ENCODE peak calls at places on chromosome 1, in ten cellular contexts. K is dorsolateral prefrontal cortex, I is fibroblast of the aortic adventitia, X is fibroblast of lung, Y is astrocyte of the spinal cord, M is ovary, E is gastrocnemius medialis, Z is transverse colon, S is foreskin fibroblast, B is uterus. U is an unnamed sample.

GRCh38 chr1:146012703-146013565 is 8.6 kb downstream of the HJV start:
- DNase-seq in K (peak; percentile 40), I (peak; percentile 89), X (peak; percentile 88), Y (peak; percentile 87), M (no peak), E (no peak), Z (no peak), S (peak; percentile 65), B (peak; percentile 70), U (peak; percentile 31)

GRCh38 chr1:17922833-17923232 is 167.7 kb downstream of the ACTL8 start:
- DNase-seq in K (peak; percentile 80), I (peak; percentile 31), X (peak; percentile 15), Y (no peak), M (no peak), E (no peak), Z (peak; percentile 39), S (no peak), B (no peak), U (no peak)

GRCh38 chr1:39395357-39395831 is 96.0 kb upstream of the BMP8A start:
- DNase-seq in K (no peak), I (peak; percentile 80), X (peak; percentile 74), Y (peak; percentile 92), M (no peak), E (no peak), Z (no peak), S (peak; percentile 85), B (no peak), U (no peak)

GRCh38 chr1:172273668-172274396 is 146.7 kb upstream of the C1orf105 start:
- DNase-seq in K (no peak), I (no peak), X (no peak), Y (no peak), M (no peak), E (no peak), Z (no peak), S (no peak), B (no peak), U (no peak)

GRCh38 chr1:183632087-183632486 is 3.5 kb downstream of the ARPC5 start:
- DNase-seq in K (no peak), I (peak; percentile 85), X (peak; percentile 82), Y (no peak), M (no peak), E (no peak), Z (no peak), S (peak; percentile 59), B (no peak), U (no peak)

GRCh38 chr1:177170756-177171535 is at the start of gene BRINP2:
- DNase-seq in K (peak; percentile 94), I (peak; percentile 3), X (peak; percentile 26), Y (peak; percentile 50), M (peak; percentile 48), E (peak; percentile 17), Z (peak; percentile 15), S (peak; percentile 28), B (no peak), U (no peak)

GRCh38 chr1:16918371-16918770 is 3.4 kb upstream of the CROCC start:
- DNase-seq in K (no peak), I (no peak), X (no peak), Y (no peak), M (no peak), E (no peak), Z (no peak), S (no peak), B (no peak), U (no peak)

GRCh38 chr1:12774801-12775345 is 1.3 kb downstream of the PRAMEF12 start:
- DNase-seq in K (no peak), I (no peak), X (no peak), Y (no peak), M (no peak), E (no peak), Z (no peak), S (no peak), B (no peak), U (no peak)

GRCh38 chr1:224262373-224263054 is 67.5 kb downstream of the NVL start:
- DNase-seq in K (no peak), I (no peak), X (no peak), Y (no peak), M (no peak), E (no peak), Z (no peak), S (no peak), B (no peak), U (no peak)

GRCh38 chr1:4778056-4778455 is 123.6 kb downstream of the AJAP1 start:
- DNase-seq in K (peak; percentile 60), I (no peak), X (no peak), Y (no peak), M (peak; percentile 69), E (no peak), Z (no peak), S (no peak), B (no peak), U (no peak)

GRCh38 chr1:168246506-168246905 is 20.7 kb downstream of the SFT2D2 start:
- DNase-seq in K (no peak), I (no peak), X (no peak), Y (no peak), M (no peak), E (no peak), Z (no peak), S (no peak), B (no peak), U (no peak)

GRCh38 chr1:24119859-24120756 is 8.2 kb upstream of the MYOM3 start:
- DNase-seq in K (no peak), I (peak; percentile 93), X (no peak), Y (no peak), M (no peak), E (no peak), Z (peak; percentile 65), S (no peak), B (no peak), U (no peak)

GRCh38 chr1:100516854-100517253 is 21.1 kb upstream of the GPR88 start:
- DNase-seq in K (no peak), I (no peak), X (no peak), Y (no peak), M (no peak), E (no peak), Z (no peak), S (no peak), B (no peak), U (no peak)

GRCh38 chr1:30251451-30251850 is 471.9 kb downstream of the MATN1 start:
- DNase-seq in K (no peak), I (no peak), X (no peak), Y (no peak), M (no peak), E (no peak), Z (no peak), S (no peak), B (no peak), U (no peak)

GRCh38 chr1:65323246-65323645 is 13.9 kb downstream of the DNAJC6 start:
- DNase-seq in K (no peak), I (no peak), X (no peak), Y (no peak), M (no peak), E (no peak), Z (no peak), S (no peak), B (no peak), U (no peak)

GRCh38 chr1:39183503-39184353 is 20.8 kb upstream of the MACF1 start:
- DNase-seq in K (peak; percentile 56), I (peak; percentile 47), X (peak; percentile 50), Y (peak; percentile 80), M (no peak), E (peak; percentile 65), Z (peak; percentile 75), S (peak; percentile 81), B (peak; percentile 46), U (peak; percentile 53)

GRCh38 chr1:24236170-24237045 is 49.3 kb upstream of the IFNLR1 start:
- DNase-seq in K (no peak), I (peak; percentile 77), X (peak; percentile 65), Y (peak; percentile 35), M (no peak), E (no peak), Z (peak; percentile 9), S (peak; percentile 56), B (peak; percentile 72), U (no peak)

GRCh38 chr1:2502661-2503553 is 23.5 kb downstream of the PANK4 start:
- DNase-seq in K (no peak), I (no peak), X (no peak), Y (no peak), M (no peak), E (no peak), Z (no peak), S (no peak), B (no peak), U (no peak)

GRCh38 chr1:2502210-2502609 is 24.2 kb downstream of the PANK4 start:
- DNase-seq in K (no peak), I (no peak), X (no peak), Y (no peak), M (no peak), E (no peak), Z (no peak), S (no peak), B (no peak), U (no peak)

GRCh38 chr1:2504224-2504948 is 22.0 kb downstream of the PANK4 start:
- DNase-seq in K (no peak), I (no peak), X (peak; percentile 37), Y (no peak), M (no peak), E (no peak), Z (no peak), S (no peak), B (no peak), U (no peak)

GRCh38 chr1:2504949-2505272 is 21.5 kb downstream of the PANK4 start:
- DNase-seq in K (no peak), I (no peak), X (no peak), Y (no peak), M (no peak), E (no peak), Z (no peak), S (no peak), B (no peak), U (no peak)

GRCh38 chr1:2503554-2504223 is 22.7 kb downstream of the PANK4 start:
- DNase-seq in K (no peak), I (no peak), X (no peak), Y (no peak), M (no peak), E (no peak), Z (no peak), S (no peak), B (no peak), U (no peak)
- TF ChIP-seq CTCF in K (no peak), I (no peak), X (no peak), Y (no peak), M (no peak), E (no peak), Z (no peak), S (no peak), B (no peak), U (no peak)

GRCh38 chr1:231763481-231763880 is 136.9 kb downstream of the DISC1 start:
- DNase-seq in K (no peak), I (no peak), X (no peak), Y (no peak), M (no peak), E (no peak), Z (no peak), S (no peak), B (no peak), U (no peak)
- TF ChIP-seq CTCF in K (no peak), I (no peak), X (no peak), Y (no peak), M (no peak), E (no peak), Z (no peak), S (no peak), B (no peak), U (no peak)

GRCh38 chr1:8165595-8166360 is 139.7 kb upstream of the ERRFI1 start:
- DNase-seq in K (no peak), I (no peak), X (no peak), Y (no peak), M (no peak), E (no peak), Z (no peak), S (no peak), B (no peak), U (no peak)
- TF ChIP-seq CTCF in K (no peak), I (no peak), X (no peak), Y (peak; percentile 15), M (no peak), E (peak; percentile 28), Z (no peak), S (no peak), B (no peak), U (no peak)

GRCh38 chr1:226677121-226678020 is 61.7 kb downstream of the ITPKB start:
- DNase-seq in K (peak; percentile 83), I (peak; percentile 93), X (peak; percentile 67), Y (peak; percentile 70), M (peak; percentile 79), E (peak; percentile 92), Z (peak; percentile 79), S (peak; percentile 81), B (peak; percentile 93), U (peak; percentile 72)
- TF ChIP-seq CTCF in K (no peak), I (no peak), X (no peak), Y (no peak), M (no peak), E (no peak), Z (no peak), S (no peak), B (no peak), U (no peak)

U was measured in natural killer cell.